ENCODE peak calls at places on chromosome 12, in five cellular contexts. One of them, this sample, is unnamed.

GRCh38 chr12:78096909-78097597 is 266.4 kb downstream of the NAV3 start:
- DNase-seq in GM12878: no peak
- DNase-seq in K562: no peak
- DNase-seq in SK-N-SH: peak; percentile 60
- DNase-seq in HepG2: no peak
- DNase-seq in this sample: no peak

GRCh38 chr12:51621155-51621922 is 30.3 kb downstream of the SCN8A start:
- DNase-seq in GM12878: no peak
- DNase-seq in K562: no peak
- DNase-seq in SK-N-SH: no peak
- DNase-seq in HepG2: no peak
- DNase-seq in this sample: no peak

GRCh38 chr12:101018540-101018939 is 191.5 kb downstream of the SLC5A8 start:
- DNase-seq in GM12878: no peak
- DNase-seq in K562: no peak
- DNase-seq in SK-N-SH: no peak
- DNase-seq in HepG2: peak; percentile 44
- DNase-seq in this sample: no peak

GRCh38 chr12:65892905-65893304 is 68.6 kb downstream of the HMGA2 start:
- DNase-seq in GM12878: no peak
- DNase-seq in K562: no peak
- DNase-seq in SK-N-SH: no peak
- DNase-seq in HepG2: no peak
- DNase-seq in this sample: no peak

GRCh38 chr12:11762723-11763326 is 113.4 kb downstream of the ETV6 start:
- DNase-seq in GM12878: peak; percentile 88
- DNase-seq in K562: no peak
- DNase-seq in SK-N-SH: no peak
- DNase-seq in HepG2: no peak
- DNase-seq in this sample: no peak

GRCh38 chr12:65822732-65823480 is 1.4 kb upstream of the HMGA2 start:
- DNase-seq in GM12878: no peak
- DNase-seq in K562: no peak
- DNase-seq in SK-N-SH: peak; percentile 11
- DNase-seq in HepG2: peak; percentile 91
- DNase-seq in this sample: no peak

GRCh38 chr12:69052613-69053408 is 119.8 kb upstream of the CPM start:
- DNase-seq in GM12878: peak; percentile 32
- DNase-seq in K562: no peak
- DNase-seq in SK-N-SH: no peak
- DNase-seq in HepG2: peak; percentile 91
- DNase-seq in this sample: no peak

GRCh38 chr12:91091916-91092715 is 19.2 kb downstream of the LUM start:
- DNase-seq in GM12878: no peak
- DNase-seq in K562: no peak
- DNase-seq in SK-N-SH: no peak
- DNase-seq in HepG2: no peak
- DNase-seq in this sample: no peak

GRCh38 chr12:76529226-76529918 is 30.2 kb downstream of the OSBPL8 start:
- DNase-seq in GM12878: no peak
- DNase-seq in K562: peak; percentile 21
- DNase-seq in SK-N-SH: no peak
- DNase-seq in HepG2: peak; percentile 75
- DNase-seq in this sample: no peak

GRCh38 chr12:108980831-108981618 is 39.8 kb downstream of the SVOP start:
- DNase-seq in GM12878: no peak
- DNase-seq in K562: no peak
- DNase-seq in SK-N-SH: no peak
- DNase-seq in HepG2: no peak
- DNase-seq in this sample: no peak

GRCh38 chr12:107523760-107524558 is 161.6 kb upstream of the PWP1 start:
- DNase-seq in GM12878: no peak
- DNase-seq in K562: no peak
- DNase-seq in SK-N-SH: no peak
- DNase-seq in HepG2: peak; percentile 74
- DNase-seq in this sample: no peak

GRCh38 chr12:126418357-126418756 is 1353.1 kb downstream of the AACS start:
- DNase-seq in GM12878: no peak
- DNase-seq in K562: no peak
- DNase-seq in SK-N-SH: peak; percentile 20
- DNase-seq in HepG2: no peak
- DNase-seq in this sample: no peak

GRCh38 chr12:67354966-67355365 is 85.8 kb downstream of the CAND1 start:
- DNase-seq in GM12878: no peak
- DNase-seq in K562: no peak
- DNase-seq in SK-N-SH: no peak
- DNase-seq in HepG2: no peak
- DNase-seq in this sample: no peak

GRCh38 chr12:70091021-70091521 is 152.2 kb upstream of the CNOT2 start:
- DNase-seq in GM12878: no peak
- DNase-seq in K562: peak; percentile 6
- DNase-seq in SK-N-SH: no peak
- DNase-seq in HepG2: no peak
- DNase-seq in this sample: no peak

GRCh38 chr12:38445040-38445439 is 128.5 kb downstream of the ALG10B start:
- DNase-seq in GM12878: no peak
- DNase-seq in K562: no peak
- DNase-seq in SK-N-SH: no peak
- DNase-seq in HepG2: no peak
- DNase-seq in this sample: no peak

GRCh38 chr12:105538880-105539279 is 208.4 kb downstream of the C12orf75 start:
- DNase-seq in GM12878: no peak
- DNase-seq in K562: no peak
- DNase-seq in SK-N-SH: no peak
- DNase-seq in HepG2: no peak
- DNase-seq in this sample: no peak

GRCh38 chr12:1912580-1913376 is 5.7 kb downstream of the CACNA2D4 start:
- DNase-seq in GM12878: no peak
- DNase-seq in K562: peak; percentile 2
- DNase-seq in SK-N-SH: peak; percentile 21
- DNase-seq in HepG2: no peak
- DNase-seq in this sample: no peak

GRCh38 chr12:94644141-94644575 is 6.2 kb downstream of the TMCC3 start:
- DNase-seq in GM12878: peak; percentile 26
- DNase-seq in K562: no peak
- DNase-seq in SK-N-SH: no peak
- DNase-seq in HepG2: no peak
- DNase-seq in this sample: peak; percentile 4

GRCh38 chr12:77685112-77685511 is 145.6 kb upstream of the NAV3 start:
- DNase-seq in GM12878: peak; percentile 7
- DNase-seq in K562: no peak
- DNase-seq in SK-N-SH: peak; percentile 8
- DNase-seq in HepG2: peak; percentile 56
- DNase-seq in this sample: peak; percentile 48

GRCh38 chr12:62163368-62163767 is 96.8 kb upstream of the USP15 start:
- DNase-seq in GM12878: no peak
- DNase-seq in K562: no peak
- DNase-seq in SK-N-SH: no peak
- DNase-seq in HepG2: no peak
- DNase-seq in this sample: no peak

DNA sequence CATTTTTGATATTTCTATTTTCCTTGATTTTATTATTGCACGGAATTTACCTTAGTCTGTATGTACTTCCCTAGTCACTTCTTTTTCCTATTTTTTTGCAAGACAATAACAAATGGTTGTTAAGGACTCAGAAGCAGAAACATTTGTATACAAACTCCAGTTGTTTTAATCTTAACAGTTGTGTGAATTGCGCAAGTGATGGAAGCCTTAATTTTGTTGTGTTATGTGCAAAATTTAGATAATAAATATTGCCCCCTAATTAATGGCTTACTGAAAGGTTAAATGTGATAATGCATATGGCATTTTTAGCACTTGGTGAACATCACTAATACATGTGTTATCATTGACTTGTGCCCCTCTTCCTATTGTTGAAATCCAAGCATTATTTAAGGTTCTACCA is 82.0 kb downstream of the MGAT4C start:
- DNase-seq in GM12878: no peak
- DNase-seq in K562: no peak
- DNase-seq in SK-N-SH: no peak
- DNase-seq in HepG2: no peak
- DNase-seq in this sample: no peak
- TF ChIP-seq GABPA in GM12878: no peak
- TF ChIP-seq GABPA in K562: no peak
- TF ChIP-seq GABPA in SK-N-SH: no peak
- TF ChIP-seq GABPA in HepG2: no peak
- TF ChIP-seq GABPA in this sample: no peak

GRCh38 chr12:119262388-119262787 is 72.1 kb upstream of the CCDC60 start:
- DNase-seq in GM12878: no peak
- DNase-seq in K562: no peak
- DNase-seq in SK-N-SH: no peak
- DNase-seq in HepG2: no peak
- DNase-seq in this sample: no peak

GRCh38 chr12:119258149-119258548 is 76.4 kb upstream of the CCDC60 start:
- DNase-seq in GM12878: no peak
- DNase-seq in K562: no peak
- DNase-seq in SK-N-SH: no peak
- DNase-seq in HepG2: no peak
- DNase-seq in this sample: no peak

GRCh38 chr12:119259483-119259882 is 75.0 kb upstream of the CCDC60 start:
- DNase-seq in GM12878: no peak
- DNase-seq in K562: no peak
- DNase-seq in SK-N-SH: no peak
- DNase-seq in HepG2: no peak
- DNase-seq in this sample: no peak
- TF ChIP-seq REST in GM12878: no peak
- TF ChIP-seq REST in K562: no peak
- TF ChIP-seq REST in SK-N-SH: no peak
- TF ChIP-seq REST in HepG2: no peak
- TF ChIP-seq REST in this sample: no peak

GRCh38 chr12:55702861-55703260 is 4.8 kb downstream of the ITGA7 start:
- DNase-seq in GM12878: no peak
- DNase-seq in K562: no peak
- DNase-seq in SK-N-SH: no peak
- DNase-seq in HepG2: no peak
- DNase-seq in this sample: no peak

GRCh38 chr12:55698241-55698955 is 9.3 kb downstream of the ITGA7 start:
- DNase-seq in GM12878: no peak
- DNase-seq in K562: no peak
- DNase-seq in SK-N-SH: no peak
- DNase-seq in HepG2: no peak
- DNase-seq in this sample: no peak

GRCh38 chr12:55698965-55699364 is 8.7 kb downstream of the ITGA7 start:
- DNase-seq in GM12878: no peak
- DNase-seq in K562: no peak
- DNase-seq in SK-N-SH: no peak
- DNase-seq in HepG2: no peak
- DNase-seq in this sample: no peak

GRCh38 chr12:55699471-55700055 is 8.1 kb downstream of the ITGA7 start:
- DNase-seq in GM12878: no peak
- DNase-seq in K562: no peak
- DNase-seq in SK-N-SH: no peak
- DNase-seq in HepG2: no peak
- DNase-seq in this sample: no peak

DNA sequence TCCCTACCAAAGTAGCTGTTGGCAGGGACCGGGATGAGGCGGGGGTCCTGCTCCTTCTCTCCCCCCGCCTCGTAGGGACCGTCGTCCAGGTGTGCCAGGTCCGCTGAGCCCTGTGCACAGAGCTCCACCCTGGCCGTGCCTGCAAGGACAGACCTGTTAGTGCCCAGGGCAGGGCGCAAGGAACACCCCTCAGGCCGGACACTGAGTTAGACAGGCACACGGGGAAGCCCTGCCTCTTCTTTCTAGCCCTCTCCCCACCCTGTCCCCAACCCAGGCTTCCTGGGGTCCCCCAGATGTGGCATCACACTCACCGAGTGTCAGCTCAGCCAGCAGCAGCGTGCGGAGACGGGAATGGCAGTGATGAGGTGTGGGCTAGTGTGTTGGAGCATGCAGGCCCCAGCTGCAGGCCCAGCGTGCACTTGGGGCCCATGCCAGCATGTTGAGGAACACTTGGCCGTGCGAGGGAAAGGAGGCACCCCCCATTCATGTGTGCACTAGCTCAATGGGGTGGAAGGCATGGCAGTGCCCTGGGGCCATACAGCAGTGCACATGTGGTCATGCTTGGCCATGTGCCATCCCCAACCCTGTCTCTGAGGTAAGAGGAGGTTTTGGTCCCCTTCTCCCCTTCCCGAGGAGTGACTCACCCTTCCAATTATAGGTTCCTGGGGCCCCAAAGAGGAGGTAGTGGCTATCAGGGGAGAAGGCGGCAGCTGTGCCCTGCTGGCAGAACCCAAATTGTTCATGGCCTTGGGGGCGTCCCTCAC is 7.3 kb downstream of the ITGA7 start:
- DNase-seq in GM12878: no peak
- DNase-seq in K562: no peak
- DNase-seq in SK-N-SH: peak; percentile 53
- DNase-seq in HepG2: no peak
- DNase-seq in this sample: peak; percentile 86
- TF ChIP-seq GABPA in GM12878: no peak
- TF ChIP-seq GABPA in K562: no peak
- TF ChIP-seq GABPA in SK-N-SH: no peak
- TF ChIP-seq GABPA in HepG2: no peak
- TF ChIP-seq GABPA in this sample: no peak

GRCh38 chr12:116456307-116456641 is 102.9 kb upstream of the MAP1LC3B2 start:
- DNase-seq in GM12878: no peak
- DNase-seq in K562: no peak
- DNase-seq in SK-N-SH: no peak
- DNase-seq in HepG2: no peak
- DNase-seq in this sample: no peak

GRCh38 chr12:116454076-116454475 is 105.1 kb upstream of the MAP1LC3B2 start:
- DNase-seq in GM12878: no peak
- DNase-seq in K562: no peak
- DNase-seq in SK-N-SH: no peak
- DNase-seq in HepG2: no peak
- DNase-seq in this sample: no peak

GRCh38 chr12:116454950-116455447 is 104.2 kb upstream of the MAP1LC3B2 start:
- DNase-seq in GM12878: no peak
- DNase-seq in K562: no peak
- DNase-seq in SK-N-SH: no peak
- DNase-seq in HepG2: no peak
- DNase-seq in this sample: no peak

GRCh38 chr12:116456683-116457082 is 102.5 kb upstream of the MAP1LC3B2 start:
- DNase-seq in GM12878: no peak
- DNase-seq in K562: no peak
- DNase-seq in SK-N-SH: no peak
- DNase-seq in HepG2: no peak
- DNase-seq in this sample: no peak

DNA sequence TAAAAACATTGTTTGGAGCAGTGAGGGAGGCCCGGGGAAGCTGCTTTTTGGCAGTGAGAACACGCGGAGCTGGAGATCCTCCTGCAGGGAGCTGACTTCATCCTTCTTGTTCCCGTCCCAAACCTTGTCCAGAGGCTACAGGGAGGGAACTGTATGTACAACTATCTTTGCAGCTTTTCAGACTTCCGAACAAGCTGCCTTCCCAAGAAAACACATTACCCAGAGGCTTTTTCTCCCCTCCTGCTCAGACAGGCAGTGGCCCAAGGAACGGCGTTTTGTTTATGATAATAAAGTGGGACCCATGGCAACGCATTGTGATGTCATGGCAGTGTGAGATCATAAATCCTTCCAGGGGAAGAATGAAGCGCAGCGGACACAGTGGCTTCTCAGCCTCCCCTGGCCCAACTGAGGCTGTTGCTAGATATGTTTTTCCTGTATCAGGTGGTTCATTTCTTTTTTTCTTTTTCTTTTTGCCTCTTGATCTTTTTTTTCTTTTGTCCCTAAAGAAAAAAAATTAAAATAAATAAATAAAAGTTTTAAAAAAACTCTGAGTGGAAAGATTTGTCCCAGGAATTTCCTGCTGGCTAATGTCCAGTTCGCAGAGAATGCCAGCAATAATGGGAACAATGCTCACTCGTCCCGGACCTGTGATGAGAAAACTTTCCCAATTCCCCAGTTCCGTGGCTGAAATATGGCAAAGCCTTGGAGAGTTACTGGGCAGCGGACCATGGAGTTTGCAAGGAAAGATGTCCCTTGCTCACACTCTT is 103.5 kb upstream of the MAP1LC3B2 start:
- DNase-seq in GM12878: no peak
- DNase-seq in K562: peak; percentile 51
- DNase-seq in SK-N-SH: peak; percentile 38
- DNase-seq in HepG2: no peak
- DNase-seq in this sample: no peak
- TF ChIP-seq REST in GM12878: no peak
- TF ChIP-seq REST in K562: no peak
- TF ChIP-seq REST in SK-N-SH: no peak
- TF ChIP-seq REST in HepG2: no peak
- TF ChIP-seq REST in this sample: no peak

This sample was measured in HL-60.